ENCODE peak calls at places on chromosome 9, in six cellular contexts. One of them, this sample, is unnamed.

GRCh38 chr9:77440057-77440456 is 208.1 kb downstream of the GNA14 start:
- DNase-seq in hepatocyte: no peak
- DNase-seq in GM06990: no peak
- DNase-seq in glutamatergic neuron: no peak
- DNase-seq in B cell: no peak
- DNase-seq in mesothelial cell of epicardium: no peak
- DNase-seq in this sample: no peak

GRCh38 chr9:1709347-1709746 is 305.8 kb upstream of the SMARCA2 start:
- DNase-seq in mesothelial cell of epicardium: no peak
- DNase-seq in B cell: no peak
- DNase-seq in hepatocyte: no peak
- DNase-seq in GM06990: no peak
- DNase-seq in glutamatergic neuron: no peak
- DNase-seq in this sample: no peak

GRCh38 chr9:25964239-25964638 is 286.0 kb upstream of the TUSC1 start:
- DNase-seq in mesothelial cell of epicardium: no peak
- DNase-seq in B cell: no peak
- DNase-seq in glutamatergic neuron: peak
- DNase-seq in GM06990: no peak
- DNase-seq in hepatocyte: peak
- DNase-seq in this sample: no peak

GRCh38 chr9:128845186-128845931 is 15.8 kb upstream of the SPOUT1 start:
- DNase-seq in GM06990: no peak
- DNase-seq in glutamatergic neuron: peak
- DNase-seq in hepatocyte: peak
- DNase-seq in B cell: no peak
- DNase-seq in mesothelial cell of epicardium: no peak
- DNase-seq in this sample: no peak

GRCh38 chr9:129436751-129437625 is 183.9 kb downstream of the C9orf50 start:
- DNase-seq in glutamatergic neuron: peak
- DNase-seq in hepatocyte: peak
- DNase-seq in mesothelial cell of epicardium: peak
- DNase-seq in B cell: no peak
- DNase-seq in GM06990: no peak
- DNase-seq in this sample: no peak

GRCh38 chr9:36110434-36110833 is 26.1 kb upstream of the GLIPR2 start:
- DNase-seq in B cell: no peak
- DNase-seq in glutamatergic neuron: no peak
- DNase-seq in mesothelial cell of epicardium: no peak
- DNase-seq in GM06990: no peak
- DNase-seq in hepatocyte: no peak
- DNase-seq in this sample: no peak

GRCh38 chr9:115211413-115212204 is 93.7 kb upstream of the TNC start:
- DNase-seq in GM06990: no peak
- DNase-seq in B cell: no peak
- DNase-seq in glutamatergic neuron: no peak
- DNase-seq in hepatocyte: no peak
- DNase-seq in mesothelial cell of epicardium: no peak
- DNase-seq in this sample: no peak

GRCh38 chr9:69115621-69116020 is 58.5 kb upstream of the TJP2 start:
- DNase-seq in mesothelial cell of epicardium: no peak
- DNase-seq in glutamatergic neuron: no peak
- DNase-seq in GM06990: no peak
- DNase-seq in B cell: no peak
- DNase-seq in hepatocyte: peak
- DNase-seq in this sample: no peak

GRCh38 chr9:2570615-2571479 is 50.7 kb upstream of the VLDLR start:
- DNase-seq in B cell: no peak
- DNase-seq in glutamatergic neuron: no peak
- DNase-seq in GM06990: peak
- DNase-seq in mesothelial cell of epicardium: no peak
- DNase-seq in hepatocyte: peak
- DNase-seq in this sample: no peak

GRCh38 chr9:76610009-76610352 is 151.0 kb downstream of the GCNT1 start:
- DNase-seq in mesothelial cell of epicardium: no peak
- DNase-seq in GM06990: no peak
- DNase-seq in hepatocyte: peak
- DNase-seq in B cell: no peak
- DNase-seq in glutamatergic neuron: peak
- DNase-seq in this sample: no peak

GRCh38 chr9:115235221-115235620 is 117.3 kb upstream of the TNC start:
- DNase-seq in mesothelial cell of epicardium: no peak
- DNase-seq in B cell: no peak
- DNase-seq in glutamatergic neuron: no peak
- DNase-seq in GM06990: no peak
- DNase-seq in hepatocyte: no peak
- DNase-seq in this sample: no peak

GRCh38 chr9:130298663-130299279 is 33.2 kb downstream of the HMCN2 start:
- DNase-seq in B cell: no peak
- DNase-seq in GM06990: no peak
- DNase-seq in glutamatergic neuron: no peak
- DNase-seq in hepatocyte: peak
- DNase-seq in mesothelial cell of epicardium: no peak
- DNase-seq in this sample: no peak

GRCh38 chr9:112719696-112720095 is 1.8 kb upstream of the INIP start:
- DNase-seq in GM06990: no peak
- DNase-seq in mesothelial cell of epicardium: no peak
- DNase-seq in B cell: no peak
- DNase-seq in hepatocyte: no peak
- DNase-seq in glutamatergic neuron: no peak
- DNase-seq in this sample: no peak

GRCh38 chr9:98342103-98342818 is 86.8 kb upstream of the TBC1D2 start:
- DNase-seq in glutamatergic neuron: no peak
- DNase-seq in GM06990: no peak
- DNase-seq in B cell: no peak
- DNase-seq in hepatocyte: no peak
- DNase-seq in mesothelial cell of epicardium: no peak
- DNase-seq in this sample: no peak

GRCh38 chr9:22379272-22379671 is 67.4 kb upstream of the DMRTA1 start:
- DNase-seq in mesothelial cell of epicardium: no peak
- DNase-seq in glutamatergic neuron: no peak
- DNase-seq in hepatocyte: no peak
- DNase-seq in GM06990: no peak
- DNase-seq in B cell: no peak
- DNase-seq in this sample: no peak

GRCh38 chr9:111287127-111287526 is 42.9 kb downstream of the OR2K2 start:
- DNase-seq in B cell: no peak
- DNase-seq in glutamatergic neuron: no peak
- DNase-seq in mesothelial cell of epicardium: no peak
- DNase-seq in hepatocyte: no peak
- DNase-seq in GM06990: no peak
- DNase-seq in this sample: no peak

GRCh38 chr9:121645853-121646807 is 5.3 kb upstream of the DAB2IP start:
- DNase-seq in hepatocyte: no peak
- DNase-seq in mesothelial cell of epicardium: no peak
- DNase-seq in GM06990: no peak
- DNase-seq in glutamatergic neuron: no peak
- DNase-seq in B cell: peak
- DNase-seq in this sample: peak

GRCh38 chr9:81771606-81772005 is 82.3 kb upstream of the TLE1 start:
- DNase-seq in GM06990: no peak
- DNase-seq in mesothelial cell of epicardium: no peak
- DNase-seq in hepatocyte: no peak
- DNase-seq in B cell: no peak
- DNase-seq in glutamatergic neuron: no peak
- DNase-seq in this sample: no peak

GRCh38 chr9:4579011-4579410 is 83.1 kb upstream of the PLPP6 start:
- DNase-seq in mesothelial cell of epicardium: no peak
- DNase-seq in glutamatergic neuron: no peak
- DNase-seq in GM06990: no peak
- DNase-seq in hepatocyte: no peak
- DNase-seq in B cell: no peak
- DNase-seq in this sample: no peak

GRCh38 chr9:97307500-97308163 is at the start of gene CCDC180:
- DNase-seq in glutamatergic neuron: no peak
- DNase-seq in B cell: no peak
- DNase-seq in GM06990: no peak
- DNase-seq in hepatocyte: no peak
- DNase-seq in mesothelial cell of epicardium: no peak
- DNase-seq in this sample: no peak

GRCh38 chr9:911003-911402 is 65.5 kb upstream of the DMRT3 start:
- DNase-seq in GM06990: no peak
- DNase-seq in hepatocyte: no peak
- DNase-seq in glutamatergic neuron: no peak
- DNase-seq in mesothelial cell of epicardium: no peak
- DNase-seq in B cell: no peak
- DNase-seq in this sample: no peak

GRCh38 chr9:93020785-93021670 is 37.5 kb upstream of the SUSD3 start:
- DNase-seq in GM06990: no peak
- DNase-seq in B cell: peak
- DNase-seq in mesothelial cell of epicardium: no peak
- DNase-seq in glutamatergic neuron: no peak
- DNase-seq in hepatocyte: no peak
- DNase-seq in this sample: no peak

GRCh38 chr9:69931340-69931739 is 110.7 kb downstream of the CFAP95 start:
- DNase-seq in mesothelial cell of epicardium: no peak
- DNase-seq in B cell: no peak
- DNase-seq in GM06990: no peak
- DNase-seq in glutamatergic neuron: no peak
- DNase-seq in hepatocyte: peak
- DNase-seq in this sample: no peak

GRCh38 chr9:96453625-96454024 is 3.7 kb downstream of the HABP4 start:
- DNase-seq in GM06990: no peak
- DNase-seq in B cell: no peak
- DNase-seq in glutamatergic neuron: no peak
- DNase-seq in hepatocyte: peak
- DNase-seq in mesothelial cell of epicardium: no peak
- DNase-seq in this sample: no peak

DNA sequence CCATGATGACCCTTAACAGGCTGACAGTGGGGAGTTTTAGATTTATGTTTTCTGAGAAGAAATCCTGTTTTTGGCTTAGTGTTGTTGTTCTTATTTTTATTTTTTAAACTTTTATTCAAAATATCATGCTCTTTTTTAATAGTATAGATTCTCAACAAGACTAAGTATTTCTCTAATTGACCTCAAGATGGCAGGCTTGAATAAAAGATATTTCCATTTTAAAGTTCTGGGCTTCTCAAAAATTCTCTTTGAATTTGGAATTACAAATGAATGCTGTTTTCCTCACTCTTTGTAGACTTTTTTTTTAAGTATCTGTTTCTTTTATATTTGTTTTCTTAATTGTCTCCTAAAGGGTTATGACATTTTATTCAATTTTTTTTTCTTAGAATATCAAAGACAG is 50.0 kb upstream of the SH3GL2 start:
- DNase-seq in hepatocyte: no peak
- DNase-seq in B cell: no peak
- DNase-seq in glutamatergic neuron: no peak
- DNase-seq in mesothelial cell of epicardium: no peak
- DNase-seq in GM06990: no peak
- DNase-seq in this sample: no peak
- TF ChIP-seq CTCF in hepatocyte: peak
- TF ChIP-seq CTCF in B cell: no peak
- TF ChIP-seq CTCF in glutamatergic neuron: peak
- TF ChIP-seq CTCF in mesothelial cell of epicardium: peak
- TF ChIP-seq CTCF in GM06990: peak
- TF ChIP-seq CTCF in this sample: peak

GRCh38 chr9:101121836-101122399 is 93.4 kb downstream of the PLPPR1 start:
- DNase-seq in B cell: no peak
- DNase-seq in mesothelial cell of epicardium: no peak
- DNase-seq in GM06990: no peak
- DNase-seq in hepatocyte: no peak
- DNase-seq in glutamatergic neuron: no peak
- DNase-seq in this sample: no peak

GRCh38 chr9:101117091-101117490 is 88.6 kb downstream of the PLPPR1 start:
- DNase-seq in hepatocyte: no peak
- DNase-seq in B cell: no peak
- DNase-seq in GM06990: no peak
- DNase-seq in glutamatergic neuron: no peak
- DNase-seq in mesothelial cell of epicardium: no peak
- DNase-seq in this sample: no peak

GRCh38 chr9:101115062-101115461 is 86.5 kb downstream of the PLPPR1 start:
- DNase-seq in hepatocyte: no peak
- DNase-seq in mesothelial cell of epicardium: no peak
- DNase-seq in B cell: no peak
- DNase-seq in glutamatergic neuron: no peak
- DNase-seq in GM06990: no peak
- DNase-seq in this sample: no peak

GRCh38 chr9:101114317-101114716 is 85.8 kb downstream of the PLPPR1 start:
- DNase-seq in hepatocyte: no peak
- DNase-seq in glutamatergic neuron: no peak
- DNase-seq in B cell: no peak
- DNase-seq in mesothelial cell of epicardium: no peak
- DNase-seq in GM06990: no peak
- DNase-seq in this sample: no peak

GRCh38 chr9:101119206-101119819 is 90.8 kb downstream of the PLPPR1 start:
- DNase-seq in GM06990: no peak
- DNase-seq in mesothelial cell of epicardium: peak
- DNase-seq in B cell: no peak
- DNase-seq in hepatocyte: peak
- DNase-seq in glutamatergic neuron: peak
- DNase-seq in this sample: no peak
- TF ChIP-seq CTCF in GM06990: peak
- TF ChIP-seq CTCF in mesothelial cell of epicardium: peak
- TF ChIP-seq CTCF in B cell: peak
- TF ChIP-seq CTCF in hepatocyte: peak
- TF ChIP-seq CTCF in glutamatergic neuron: peak
- TF ChIP-seq CTCF in this sample: peak

GRCh38 chr9:34126207-34127034 is at the start of gene DCAF12:
- DNase-seq in B cell: peak
- DNase-seq in hepatocyte: peak
- DNase-seq in glutamatergic neuron: peak
- DNase-seq in mesothelial cell of epicardium: peak
- DNase-seq in GM06990: peak
- DNase-seq in this sample: peak
- TF ChIP-seq CTCF in B cell: no peak
- TF ChIP-seq CTCF in hepatocyte: peak
- TF ChIP-seq CTCF in glutamatergic neuron: no peak
- TF ChIP-seq CTCF in mesothelial cell of epicardium: no peak
- TF ChIP-seq CTCF in GM06990: no peak
- TF ChIP-seq CTCF in this sample: peak

DNA sequence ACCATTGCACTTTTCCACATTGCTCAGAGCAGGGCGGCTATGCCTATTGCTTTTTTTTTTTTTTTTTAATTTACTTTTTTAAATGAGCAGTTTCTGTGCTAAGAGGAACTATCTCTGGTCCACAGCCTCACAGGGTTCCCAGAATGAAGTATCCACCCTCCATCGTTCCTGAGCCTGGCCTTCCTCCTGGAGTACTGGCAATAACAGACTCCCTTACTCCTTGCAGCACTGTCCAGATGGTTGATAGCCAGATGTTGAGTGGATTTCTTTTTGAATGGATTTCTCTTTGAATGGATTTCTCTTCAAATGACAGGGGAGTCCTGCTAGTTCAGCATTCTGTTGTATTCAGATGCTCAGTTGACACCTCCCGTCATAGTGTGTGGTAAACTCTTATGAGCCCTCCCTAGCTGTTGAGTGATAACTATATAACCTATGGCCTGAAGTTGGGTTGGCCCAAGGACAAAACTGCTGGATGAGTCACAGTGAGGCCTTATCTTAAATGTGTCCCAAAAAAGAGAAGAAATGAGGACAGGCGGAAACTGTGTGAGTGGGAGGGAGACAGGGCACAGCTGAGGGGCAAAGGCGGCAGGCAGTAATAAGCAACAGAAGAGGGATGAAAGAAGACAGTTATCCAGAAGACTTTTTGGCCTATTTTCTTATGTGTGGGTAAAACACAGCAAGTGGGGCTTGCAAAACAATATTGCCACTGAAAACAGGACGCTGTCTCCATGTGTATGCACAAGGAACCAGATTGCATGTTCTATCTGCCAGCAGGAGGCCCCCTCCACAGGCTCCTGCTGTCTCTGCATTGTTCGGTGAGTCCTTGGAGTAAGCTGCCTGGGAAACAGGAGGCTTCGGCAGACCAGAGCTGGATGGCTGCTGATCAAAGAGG is 209.5 kb upstream of the S1PR3 start:
- DNase-seq in glutamatergic neuron: peak
- DNase-seq in hepatocyte: peak
- DNase-seq in B cell: no peak
- DNase-seq in GM06990: no peak
- DNase-seq in mesothelial cell of epicardium: no peak
- DNase-seq in this sample: no peak
- TF ChIP-seq CTCF in glutamatergic neuron: no peak
- TF ChIP-seq CTCF in hepatocyte: peak
- TF ChIP-seq CTCF in B cell: no peak
- TF ChIP-seq CTCF in GM06990: no peak
- TF ChIP-seq CTCF in mesothelial cell of epicardium: no peak
- TF ChIP-seq CTCF in this sample: no peak

This sample was measured in type B pancreatic cell.